ENCODE peak calls at places on chromosomes 6 and 20, in seven cellular contexts. One of them, this sample, is unnamed.

GRCh38 chr6:3918474-3918873 is 69.3 kb downstream of the FAM50B start:
- DNase-seq in EL: no peak
- DNase-seq in GM13977: no peak
- DNase-seq in A172: no peak
- DNase-seq in suprapubic skin: no peak
- DNase-seq in NCI-H1105 treated with DMSO at 0.1 percent for 48 hours: no peak
- DNase-seq in NCI-H2081: no peak
- DNase-seq in this sample: peak

GRCh38 chr6:137427670-137428290 is 66.4 kb downstream of the OLIG3 start:
- DNase-seq in EL: no peak
- DNase-seq in GM13977: no peak
- DNase-seq in A172: no peak
- DNase-seq in suprapubic skin: no peak
- DNase-seq in NCI-H1105 treated with DMSO at 0.1 percent for 48 hours: no peak
- DNase-seq in NCI-H2081: no peak
- DNase-seq in this sample: no peak

GRCh38 chr6:160022101-160022500 is 53.2 kb downstream of the IGF2R start:
- DNase-seq in EL: no peak
- DNase-seq in GM13977: no peak
- DNase-seq in A172: no peak
- DNase-seq in suprapubic skin: no peak
- DNase-seq in NCI-H1105 treated with DMSO at 0.1 percent for 48 hours: no peak
- DNase-seq in NCI-H2081: no peak
- DNase-seq in this sample: no peak

GRCh38 chr6:313917-314316 is 21.6 kb downstream of the DUSP22 start:
- DNase-seq in EL: no peak
- DNase-seq in GM13977: no peak
- DNase-seq in A172: no peak
- DNase-seq in suprapubic skin: no peak
- DNase-seq in NCI-H1105 treated with DMSO at 0.1 percent for 48 hours: no peak
- DNase-seq in NCI-H2081: no peak
- DNase-seq in this sample: no peak

GRCh38 chr20:4449977-4450715 is 271.6 kb upstream of the PRND start:
- DNase-seq in EL: peak
- DNase-seq in GM13977: no peak
- DNase-seq in A172: peak
- DNase-seq in suprapubic skin: no peak
- DNase-seq in NCI-H1105 treated with DMSO at 0.1 percent for 48 hours: no peak
- DNase-seq in NCI-H2081: no peak
- DNase-seq in this sample: no peak

GRCh38 chr6:168217880-168218537 is 101.6 kb downstream of the DACT2 start:
- DNase-seq in EL: no peak
- DNase-seq in GM13977: no peak
- DNase-seq in A172: no peak
- DNase-seq in suprapubic skin: no peak
- DNase-seq in NCI-H1105 treated with DMSO at 0.1 percent for 48 hours: peak
- DNase-seq in NCI-H2081: no peak
- DNase-seq in this sample: peak

GRCh38 chr20:40991181-40991889 is 37.3 kb upstream of the TOP1 start:
- DNase-seq in EL: peak
- DNase-seq in GM13977: peak
- DNase-seq in A172: no peak
- DNase-seq in suprapubic skin: peak
- DNase-seq in NCI-H1105 treated with DMSO at 0.1 percent for 48 hours: no peak
- DNase-seq in NCI-H2081: no peak
- DNase-seq in this sample: no peak

GRCh38 chr20:19749537-19749936 is 8.5 kb upstream of the RIN2 start:
- DNase-seq in EL: no peak
- DNase-seq in GM13977: no peak
- DNase-seq in A172: no peak
- DNase-seq in suprapubic skin: no peak
- DNase-seq in NCI-H1105 treated with DMSO at 0.1 percent for 48 hours: no peak
- DNase-seq in NCI-H2081: no peak
- DNase-seq in this sample: no peak

GRCh38 chr20:41432620-41433602 is 66.3 kb upstream of the EMILIN3 start:
- DNase-seq in EL: no peak
- DNase-seq in GM13977: peak
- DNase-seq in A172: no peak
- DNase-seq in suprapubic skin: no peak
- DNase-seq in NCI-H1105 treated with DMSO at 0.1 percent for 48 hours: no peak
- DNase-seq in NCI-H2081: no peak
- DNase-seq in this sample: no peak

GRCh38 chr6:139131736-139132285 is 3.1 kb upstream of the HECA start:
- DNase-seq in EL: no peak
- DNase-seq in GM13977: no peak
- DNase-seq in A172: no peak
- DNase-seq in suprapubic skin: no peak
- DNase-seq in NCI-H1105 treated with DMSO at 0.1 percent for 48 hours: peak
- DNase-seq in NCI-H2081: no peak
- DNase-seq in this sample: no peak

GRCh38 chr20:61748376-61748775 is 317.3 kb downstream of the TAF4 start:
- DNase-seq in EL: no peak
- DNase-seq in GM13977: no peak
- DNase-seq in A172: no peak
- DNase-seq in suprapubic skin: no peak
- DNase-seq in NCI-H1105 treated with DMSO at 0.1 percent for 48 hours: no peak
- DNase-seq in NCI-H2081: no peak
- DNase-seq in this sample: no peak

GRCh38 chr6:130760006-130760405 is 67.2 kb upstream of the SMLR1 start:
- DNase-seq in EL: peak
- DNase-seq in GM13977: no peak
- DNase-seq in A172: peak
- DNase-seq in suprapubic skin: no peak
- DNase-seq in NCI-H1105 treated with DMSO at 0.1 percent for 48 hours: no peak
- DNase-seq in NCI-H2081: peak
- DNase-seq in this sample: no peak

GRCh38 chr6:16559091-16559490 is 202.2 kb downstream of the ATXN1 start:
- DNase-seq in EL: no peak
- DNase-seq in GM13977: no peak
- DNase-seq in A172: no peak
- DNase-seq in suprapubic skin: no peak
- DNase-seq in NCI-H1105 treated with DMSO at 0.1 percent for 48 hours: peak
- DNase-seq in NCI-H2081: no peak
- DNase-seq in this sample: no peak

This sample was measured in NCI-H510A treated with DMSO at 0.1 percent for 48 hours.